ENCODE peak calls at places on chromosomes 11 and 22, in four cellular contexts. One of them, this sample, is unnamed.

GRCh38 chr11:1640076-1640946 is 10.7 kb downstream of the KRTAP5-5 start:
- DNase-seq in pancreas: peak; percentile 68
- DNase-seq in lung: no peak
- DNase-seq in A549: peak; percentile 74
- DNase-seq in this sample: no peak

GRCh38 chr11:65429069-65429681 is 6.6 kb downstream of the NEAT1 start:
- DNase-seq in pancreas: no peak
- DNase-seq in lung: no peak
- DNase-seq in A549: no peak
- DNase-seq in this sample: no peak

GRCh38 chr22:44137415-44137814 is 43.3 kb upstream of the PARVG start:
- DNase-seq in pancreas: no peak
- DNase-seq in lung: no peak
- DNase-seq in A549: no peak
- DNase-seq in this sample: no peak

GRCh38 chr11:116607027-116607426 is 165.8 kb downstream of the BUD13 start:
- DNase-seq in pancreas: no peak
- DNase-seq in lung: no peak
- DNase-seq in A549: no peak
- DNase-seq in this sample: no peak

GRCh38 chr11:89163686-89164085 is 14.0 kb upstream of the TYR start:
- DNase-seq in pancreas: no peak
- DNase-seq in lung: no peak
- DNase-seq in A549: no peak
- DNase-seq in this sample: no peak

GRCh38 chr22:35604671-35605457 is 12.3 kb downstream of the MB start:
- DNase-seq in pancreas: no peak
- DNase-seq in lung: no peak
- DNase-seq in A549: no peak
- DNase-seq in this sample: no peak

GRCh38 chr11:73268671-73269271 is 3.4 kb upstream of the P2RY6 start:
- DNase-seq in pancreas: no peak
- DNase-seq in lung: peak; percentile 21
- DNase-seq in A549: no peak
- DNase-seq in this sample: no peak

GRCh38 chr22:46081831-46082210 is 68.5 kb upstream of the PPARA start:
- DNase-seq in pancreas: peak; percentile 32
- DNase-seq in lung: no peak
- DNase-seq in A549: no peak
- DNase-seq in this sample: no peak

GRCh38 chr11:6695377-6695776 is 12.2 kb upstream of the MRPL17 start:
- DNase-seq in pancreas: no peak
- DNase-seq in lung: no peak
- DNase-seq in A549: no peak
- DNase-seq in this sample: no peak

GRCh38 chr11:67020949-67021348 is 2.0 kb upstream of the SYT12 start:
- DNase-seq in pancreas: no peak
- DNase-seq in lung: no peak
- DNase-seq in A549: no peak
- DNase-seq in this sample: no peak

GRCh38 chr11:19872526-19873135 is 160.0 kb downstream of the NAV2 start:
- DNase-seq in pancreas: no peak
- DNase-seq in lung: no peak
- DNase-seq in A549: no peak
- DNase-seq in this sample: no peak
- H3K4me3 ChIP-seq in pancreas: no peak overlapping the region
- H3K4me3 ChIP-seq in lung: no peak overlapping the region
- H3K4me3 ChIP-seq in A549: no peak overlapping the region
- H3K4me3 ChIP-seq in this sample: no peak overlapping the region

GRCh38 chr22:23857606-23858483 is at the start of gene SLC2A11:
- DNase-seq in pancreas: peak; percentile 97
- DNase-seq in lung: peak; percentile 96
- DNase-seq in A549: peak; percentile 85
- DNase-seq in this sample: peak; percentile 87

GRCh38 chr22:23858484-23858815 is 775 bp downstream of the SLC2A11 start:
- DNase-seq in pancreas: no peak
- DNase-seq in lung: no peak
- DNase-seq in A549: no peak
- DNase-seq in this sample: no peak

GRCh38 chr22:23856721-23857605 is 712 bp upstream of the SLC2A11 start:
- DNase-seq in pancreas: peak; percentile 63
- DNase-seq in lung: no peak
- DNase-seq in A549: peak; percentile 28
- DNase-seq in this sample: no peak

GRCh38 chr22:23862103-23862502 is 4.4 kb downstream of the SLC2A11 start:
- DNase-seq in pancreas: no peak
- DNase-seq in lung: peak; percentile 45
- DNase-seq in A549: peak; percentile 52
- DNase-seq in this sample: no peak

GRCh38 chr22:23859201-23859600 is 1.5 kb downstream of the SLC2A11 start:
- DNase-seq in pancreas: no peak
- DNase-seq in lung: no peak
- DNase-seq in A549: no peak
- DNase-seq in this sample: no peak
- H3K4me3 ChIP-seq in pancreas: no peak overlapping the region
- H3K4me3 ChIP-seq in lung: no peak overlapping the region
- H3K4me3 ChIP-seq in A549: no peak overlapping the region
- H3K4me3 ChIP-seq in this sample: no peak overlapping the region

GRCh38 chr11:118047749-118048148 is 29.1 kb upstream of the TMPRSS4 start:
- DNase-seq in pancreas: no peak
- DNase-seq in lung: no peak
- DNase-seq in A549: no peak
- DNase-seq in this sample: no peak
- H3K4me3 ChIP-seq in pancreas: no peak overlapping the region
- H3K4me3 ChIP-seq in lung: no peak overlapping the region
- H3K4me3 ChIP-seq in A549: no peak overlapping the region
- H3K4me3 ChIP-seq in this sample: no peak overlapping the region

GRCh38 chr22:27800250-27801131 is 1.1 kb downstream of the MN1 start:
- DNase-seq in pancreas: no peak
- DNase-seq in lung: no peak
- DNase-seq in A549: no peak
- DNase-seq in this sample: no peak
- H3K4me3 ChIP-seq in pancreas: peak overlapping the region; percentile 57
- H3K4me3 ChIP-seq in lung: peak overlapping the region; percentile 65
- H3K4me3 ChIP-seq in A549: peak overlapping the region; percentile 74
- H3K4me3 ChIP-seq in this sample: peak overlapping the region; percentile 85